ENCODE peak calls at places on chromosomes 6 and 20, in ten cellular contexts. S, G, Q, C, R, N, U, D, P and L are unnamed samples.

GRCh38 chr6:7633361-7633760 is 43.4 kb downstream of the SNRNP48 start:
- DNase-seq in S (no peak), C (peak), D (no peak), G (no peak), Q (no peak), N (no peak), R (no peak), P (no peak), U (no peak), L (no peak)

GRCh38 chr6:5936611-5937010 is 70.1 kb downstream of the NRN1 start:
- DNase-seq in D (no peak), C (no peak), P (no peak), G (no peak), R (no peak), S (no peak), N (no peak), U (no peak), Q (no peak), L (no peak)

GRCh38 chr20:41232971-41233926 is 84.3 kb downstream of the ZHX3 start:
- DNase-seq in N (peak), S (no peak), R (peak), D (no peak), G (peak), C (no peak), U (peak), P (no peak), Q (peak), L (no peak)

GRCh38 chr6:148989585-148989984 is 242.8 kb downstream of the UST start:
- DNase-seq in P (no peak), S (no peak), G (no peak), Q (no peak), N (no peak), R (no peak), C (no peak), U (no peak), D (no peak), L (no peak)

GRCh38 chr6:105892577-105893262 is 193.4 kb upstream of the PRDM1 start:
- DNase-seq in P (no peak), S (no peak), U (no peak), C (no peak), N (no peak), D (no peak), R (no peak), G (no peak), Q (no peak), L (no peak)

GRCh38 chr6:148538251-148539190 is 195.9 kb downstream of the SASH1 start:
- DNase-seq in S (no peak), G (no peak), R (no peak), Q (no peak), N (no peak), U (peak), P (no peak), D (no peak), C (no peak), L (no peak)

GRCh38 chr20:23435675-23436539 is 3.6 kb upstream of the CSTL1 start:
- DNase-seq in Q (no peak), D (no peak), P (no peak), G (no peak), U (no peak), C (peak), S (no peak), N (peak), R (peak), L (peak)

GRCh38 chr20:59455392-59456341 is 148.7 kb upstream of the PHACTR3 start:
- DNase-seq in D (no peak), U (peak), Q (peak), C (peak), N (peak), G (peak), S (no peak), R (peak), P (no peak), L (peak)

GRCh38 chr6:35448191-35448590 is 3.9 kb upstream of the FANCE start:
- DNase-seq in Q (no peak), U (no peak), S (no peak), C (no peak), D (no peak), R (no peak), G (no peak), P (no peak), N (peak), L (no peak)

GRCh38 chr6:12555781-12556180 is 160.8 kb upstream of the PHACTR1 start:
- DNase-seq in C (no peak), N (no peak), G (no peak), Q (no peak), U (no peak), R (no peak), S (no peak), D (no peak), P (no peak), L (no peak)

GRCh38 chr6:111810321-111811235 is 62.7 kb downstream of the FYN start:
- DNase-seq in S (no peak), D (no peak), C (no peak), R (no peak), U (no peak), Q (no peak), N (no peak), P (no peak), G (no peak), L (no peak)

GRCh38 chr6:129748901-129749748 is 39.1 kb upstream of the ARHGAP18 start:
- DNase-seq in C (no peak), D (no peak), S (no peak), U (peak), N (no peak), G (peak), Q (peak), P (no peak), R (no peak), L (no peak)

GRCh38 chr20:1934578-1935573 is 39.7 kb downstream of the SIRPA start:
- DNase-seq in C (no peak), N (no peak), D (no peak), P (no peak), S (no peak), G (peak), U (peak), Q (peak), R (no peak), L (peak)

GRCh38 chr6:89411269-89412070 is 603 bp downstream of the RRAGD start:
- DNase-seq in S (no peak), G (no peak), N (peak), P (no peak), C (no peak), U (no peak), D (peak), R (no peak), Q (peak), L (peak)